ENCODE peak calls at places on chromosomes 12 and 14, in six cellular contexts. G is adrenal gland, Z is vagina, F is A549, W is thyroid gland, A is HCT116. J is an unnamed sample.

GRCh38 chr12:19953734-19954133 is 414.6 kb upstream of the PDE3A start:
- DNase-seq in G (no peak), Z (no peak), F (no peak), W (no peak), A (no peak), J (no peak)

GRCh38 chr14:68147331-68147730 is 327.8 kb downstream of the RAD51B start:
- DNase-seq in G (no peak), Z (no peak), F (no peak), W (no peak), A (no peak), J (no peak)

GRCh38 chr12:116878567-116879508 is 2.4 kb downstream of the HRK start:
- DNase-seq in G (no peak), Z (no peak), F (no peak), W (no peak), A (no peak), J (no peak)

GRCh38 chr12:12181516-12181915 is 85.3 kb downstream of the LRP6 start:
- DNase-seq in G (no peak), Z (no peak), F (no peak), W (no peak), A (no peak), J (no peak)

GRCh38 chr14:96631621-96632362 is 129.6 kb downstream of the PAPOLA start:
- DNase-seq in G (no peak), Z (peak), F (no peak), W (no peak), A (no peak), J (peak)

GRCh38 chr12:121404734-121405133 is 4.8 kb downstream of the RNF34 start:
- DNase-seq in G (peak), Z (no peak), F (no peak), W (peak), A (no peak), J (no peak)

GRCh38 chr14:51539571-51540037 is 112.1 kb upstream of the FRMD6 start:
- DNase-seq in G (no peak), Z (no peak), F (peak), W (peak), A (no peak), J (no peak)

GRCh38 chr12:68932701-68933563 is at the start of gene CPM:
- DNase-seq in G (peak), Z (no peak), F (peak), W (peak), A (no peak), J (no peak)

GRCh38 chr14:101878222-101879211 is 85.9 kb upstream of the DYNC1H1 start:
- DNase-seq in G (peak), Z (peak), F (no peak), W (no peak), A (no peak), J (no peak)

GRCh38 chr12:132218915-132219314 is 74.7 kb downstream of the NOC4L start:
- DNase-seq in G (peak), Z (no peak), F (peak), W (peak), A (peak), J (no peak)

GRCh38 chr12:26361964-26362363 is 166.6 kb downstream of the SSPN start:
- DNase-seq in G (no peak), Z (no peak), F (no peak), W (no peak), A (no peak), J (no peak)

GRCh38 chr14:76373456-76373855 is 2.5 kb upstream of the ESRRB start:
- DNase-seq in G (no peak), Z (no peak), F (no peak), W (no peak), A (no peak), J (no peak)

GRCh38 chr12:108653082-108653516 is 19.4 kb upstream of the SELPLG start:
- DNase-seq in G (no peak), Z (no peak), F (no peak), W (no peak), A (no peak), J (no peak)

GRCh38 chr14:71179046-71179445 is 271.8 kb downstream of the PCNX1 start:
- DNase-seq in G (no peak), Z (no peak), F (no peak), W (no peak), A (no peak), J (no peak)

GRCh38 chr12:93125126-93125525 is 196.0 kb upstream of the EEA1 start:
- DNase-seq in G (no peak), Z (no peak), F (no peak), W (no peak), A (no peak), J (no peak)

GRCh38 chr12:88706286-88706685 is 126.0 kb upstream of the KITLG start:
- DNase-seq in G (no peak), Z (no peak), F (no peak), W (no peak), A (no peak), J (no peak)

GRCh38 chr14:32565256-32565655 is 236.2 kb downstream of the AKAP6 start:
- DNase-seq in G (no peak), Z (no peak), F (no peak), W (no peak), A (no peak), J (no peak)

GRCh38 chr12:124448241-124448954 is 119.0 kb downstream of the NCOR2 start:
- DNase-seq in G (no peak), Z (no peak), F (no peak), W (no peak), A (no peak), J (no peak)

GRCh38 chr12:20101046-20101445 is 267.3 kb upstream of the PDE3A start:
- DNase-seq in G (no peak), Z (no peak), F (no peak), W (peak), A (no peak), J (no peak)

GRCh38 chr14:70707138-70708038 is 65.7 kb downstream of the TTC9 start:
- DNase-seq in G (peak), Z (no peak), F (peak), W (peak), A (peak), J (no peak)

GRCh38 chr12:21650997-21651396 is 6.6 kb downstream of the LDHB start:
- DNase-seq in G (no peak), Z (no peak), F (no peak), W (no peak), A (no peak), J (no peak)
- TF ChIP-seq POLR2A in G (no peak), Z (no peak), F (no peak), W (no peak), A (no peak), J (no peak)

DNA sequence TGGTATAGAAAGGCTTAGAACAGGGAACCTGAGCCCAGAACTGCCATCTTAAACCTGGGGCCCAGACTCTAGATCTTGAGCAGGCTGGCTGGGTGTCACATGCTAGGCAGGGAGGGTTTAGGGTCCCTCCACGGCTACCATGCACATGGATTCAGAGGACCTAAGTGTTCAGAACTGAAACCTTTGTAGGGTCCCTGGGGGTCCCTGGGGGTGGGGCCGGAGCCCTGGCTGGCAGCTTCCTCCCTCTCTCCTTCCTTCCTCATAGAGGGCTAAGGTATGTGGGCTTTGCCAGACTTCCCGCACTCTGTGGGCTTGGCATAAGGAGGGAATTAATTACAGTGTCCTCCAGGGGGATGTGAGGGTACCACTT is 4.6 kb upstream of the ZNF385A start:
- DNase-seq in G (no peak), Z (no peak), F (no peak), W (no peak), A (no peak), J (no peak)
- H3K27ac ChIP-seq in G (no peak), Z (peak), F (no peak), W (peak), A (no peak), J (no peak)

DNA sequence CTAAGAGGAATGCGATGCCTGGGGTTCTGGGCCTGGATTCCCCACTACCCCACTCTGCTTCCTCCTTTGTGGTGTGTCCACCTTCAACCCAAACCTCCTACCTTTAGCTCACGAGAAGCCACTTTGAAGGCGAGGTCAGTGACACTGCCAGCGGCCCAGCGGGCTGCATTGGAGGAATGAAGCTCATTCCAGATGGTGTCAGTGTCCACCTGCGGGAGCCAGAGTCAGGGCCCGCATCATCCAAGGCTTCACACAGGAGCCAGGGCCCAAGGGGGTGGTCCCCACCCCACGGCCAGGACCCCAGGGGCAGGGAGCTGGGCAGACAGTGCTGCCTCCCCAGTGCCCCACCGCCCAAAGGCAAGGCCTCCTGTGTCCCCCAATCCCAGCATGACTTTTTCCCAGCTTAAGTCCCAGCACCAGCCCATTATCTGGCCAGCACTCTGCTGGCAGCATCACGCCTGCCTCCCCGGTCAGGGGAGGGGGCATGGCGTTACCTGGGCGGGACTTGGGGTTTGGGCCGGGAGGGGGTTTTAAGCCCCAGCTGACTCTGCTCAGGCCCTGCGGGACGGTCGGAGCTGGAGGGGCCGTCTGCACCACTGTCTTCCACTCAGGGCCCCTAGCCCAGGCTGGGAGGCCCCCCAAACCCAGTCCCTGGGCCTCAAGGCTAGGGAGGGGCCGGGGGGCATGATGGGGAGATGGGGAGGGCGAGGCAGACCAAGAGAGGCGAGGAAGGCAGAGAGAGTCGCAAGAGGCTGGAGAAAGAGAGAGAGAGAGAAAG is 16.9 kb downstream of the SLC48A1 start:
- DNase-seq in G (no peak), Z (no peak), F (no peak), W (no peak), A (no peak), J (no peak)
- TF ChIP-seq POLR2A in G (no peak), Z (no peak), F (no peak), W (no peak), A (no peak), J (no peak)

GRCh38 chr12:82862069-82862841 is 175.5 kb downstream of the TMTC2 start:
- DNase-seq in G (no peak), Z (no peak), F (no peak), W (no peak), A (no peak), J (no peak)
- H3K27ac ChIP-seq in G (no peak), Z (no peak), F (no peak), W (no peak), A (no peak), J (no peak)

GRCh38 chr14:31257244-31257553 is 49.6 kb upstream of the HECTD1 start:
- DNase-seq in G (no peak), Z (no peak), F (no peak), W (no peak), A (no peak), J (no peak)
- TF ChIP-seq POLR2A in G (no peak), Z (no peak), F (no peak), W (no peak), A (no peak), J (no peak)

GRCh38 chr14:81946808-81947798 is 413.4 kb upstream of the SEL1L start:
- DNase-seq in G (no peak), Z (no peak), F (no peak), W (peak), A (no peak), J (no peak)

GRCh38 chr14:81936902-81937301 is 403.2 kb upstream of the SEL1L start:
- DNase-seq in G (no peak), Z (no peak), F (no peak), W (no peak), A (no peak), J (no peak)

GRCh38 chr14:81938341-81938740 is 404.7 kb upstream of the SEL1L start:
- DNase-seq in G (no peak), Z (no peak), F (no peak), W (no peak), A (no peak), J (no peak)

GRCh38 chr14:81940636-81941035 is 407.0 kb upstream of the SEL1L start:
- DNase-seq in G (no peak), Z (no peak), F (no peak), W (no peak), A (no peak), J (no peak)

GRCh38 chr14:81942071-81942470 is 408.4 kb upstream of the SEL1L start:
- DNase-seq in G (no peak), Z (no peak), F (no peak), W (no peak), A (no peak), J (no peak)
- H3K27ac ChIP-seq in G (no peak), Z (no peak), F (no peak), W (no peak), A (no peak), J (no peak)

GRCh38 chr12:50924439-50925341 is 27.7 kb upstream of the HIGD1C start:
- DNase-seq in G (peak), Z (peak), F (peak), W (peak), A (peak), J (peak)
- TF ChIP-seq POLR2A in G (peak), Z (no peak), F (no peak), W (peak), A (no peak), J (no peak)

DNA sequence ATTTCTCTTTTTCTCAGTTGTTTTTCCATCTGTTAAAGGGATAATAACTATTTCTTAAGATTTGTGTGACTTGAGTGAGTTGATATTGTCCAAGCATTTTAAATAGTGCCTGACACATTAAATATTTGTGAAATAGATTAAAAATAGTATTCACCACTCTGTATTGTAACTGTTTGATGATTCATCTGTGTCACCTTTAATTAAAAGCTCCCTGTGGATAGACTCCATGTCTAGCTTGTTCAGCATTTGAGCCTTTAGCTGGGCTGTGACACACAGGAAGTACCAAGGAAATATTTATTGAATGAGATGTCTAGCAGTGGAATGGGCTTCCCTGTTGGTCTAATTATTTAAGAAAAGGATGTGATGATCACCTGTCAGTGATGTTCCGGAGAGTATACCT is 1.8 kb upstream of the GLIPR1L2 start:
- DNase-seq in G (no peak), Z (no peak), F (peak), W (no peak), A (peak), J (no peak)
- H3K27ac ChIP-seq in G (no peak), Z (peak), F (no peak), W (peak), A (peak), J (peak)

J was measured in esophagus muscularis mucosa.